ENCODE peak calls at places on chromosomes 11 and 22, in six cellular contexts. C is SK-N-SH; I is hepatocyte; R is CD8-positive, alpha-beta T cell; H is cardiac muscle cell; P is PC-3. O is an unnamed sample.
A peak's percentile ranks its signal among the peaks of the same experiment; 100 is the strongest.

GRCh38 chr22:23673826-23674690 is 16.8 kb upstream of the RGL4 start:
- DNase-seq in R (no peak), I (no peak), P (no peak), C (no peak), H (no peak), O (peak; percentile 74)

GRCh38 chr11:62612366-62613274 is at the start of the genes EML3 and ROM1:
- DNase-seq in R (peak; percentile 85), P (peak; percentile 79), H (peak; percentile 97), I (peak; percentile 88), C (peak; percentile 97), O (peak; percentile 100)

GRCh38 chr11:63880031-63880841 is 36.7 kb downstream of the RCOR2 start:
- DNase-seq in P (no peak), I (no peak), H (peak; percentile 66), R (no peak), C (no peak), O (no peak)

GRCh38 chr11:120332822-120333716 is 3.1 kb upstream of the ARHGEF12 start:
- DNase-seq in P (no peak), C (no peak), R (no peak), H (no peak), I (no peak), O (no peak)

GRCh38 chr11:103384652-103385051 is 275.4 kb downstream of the DYNC2H1 start:
- DNase-seq in H (peak; percentile 21), C (no peak), R (no peak), I (no peak), P (no peak), O (no peak)

GRCh38 chr11:73227571-73228211 is 9.6 kb downstream of the P2RY2 start:
- DNase-seq in I (peak; percentile 83), P (peak; percentile 96), H (no peak), R (no peak), C (peak; percentile 22), O (peak; percentile 91)

GRCh38 chr11:12091957-12092558 is 18.3 kb upstream of the MICAL2 start:
- DNase-seq in H (no peak), P (peak; percentile 26), R (no peak), C (no peak), I (peak; percentile 57), O (no peak)

GRCh38 chr11:79019277-79019676 is 421.6 kb downstream of the TENM4 start:
- DNase-seq in C (no peak), H (no peak), R (no peak), I (no peak), P (no peak), O (no peak)

GRCh38 chr11:8258289-8258688 is 5.4 kb downstream of the LMO1 start:
- DNase-seq in R (no peak), I (no peak), C (no peak), H (peak; percentile 4), P (no peak), O (no peak)

GRCh38 chr11:100010393-100010792 is 676.7 kb upstream of the ARHGAP42 start:
- DNase-seq in P (no peak), R (no peak), C (no peak), H (no peak), I (no peak), O (peak; percentile 10)

GRCh38 chr11:68828155-68828931 is 13.4 kb downstream of the CPT1A start:
- DNase-seq in H (no peak), I (no peak), C (peak; percentile 69), P (no peak), R (no peak), O (no peak)

GRCh38 chr11:34674038-34674437 is 53.1 kb downstream of the EHF start:
- DNase-seq in P (no peak), H (no peak), I (no peak), C (no peak), R (no peak), O (no peak)
- H3K4me3 ChIP-seq in P (no peak overlapping the region), H (no peak overlapping the region), I (no peak overlapping the region), C (no peak overlapping the region), R (no peak overlapping the region), O (no peak overlapping the region)

GRCh38 chr22:38685761-38686160 is 4.0 kb downstream of the TOMM22 start:
- DNase-seq in R (no peak), C (no peak), P (no peak), I (no peak), H (no peak), O (no peak)
- H3K36me3 ChIP-seq in R (peaks cover 14% of the 10 kb centered on the region), C (no peaks in the 10 kb centered on the region), P (peaks cover 32% of the 10 kb centered on the region), I (peaks cover 4% of the 10 kb centered on the region), H (peaks cover 24% of the 10 kb centered on the region), O (peaks cover 17% of the 10 kb centered on the region)

DNA sequence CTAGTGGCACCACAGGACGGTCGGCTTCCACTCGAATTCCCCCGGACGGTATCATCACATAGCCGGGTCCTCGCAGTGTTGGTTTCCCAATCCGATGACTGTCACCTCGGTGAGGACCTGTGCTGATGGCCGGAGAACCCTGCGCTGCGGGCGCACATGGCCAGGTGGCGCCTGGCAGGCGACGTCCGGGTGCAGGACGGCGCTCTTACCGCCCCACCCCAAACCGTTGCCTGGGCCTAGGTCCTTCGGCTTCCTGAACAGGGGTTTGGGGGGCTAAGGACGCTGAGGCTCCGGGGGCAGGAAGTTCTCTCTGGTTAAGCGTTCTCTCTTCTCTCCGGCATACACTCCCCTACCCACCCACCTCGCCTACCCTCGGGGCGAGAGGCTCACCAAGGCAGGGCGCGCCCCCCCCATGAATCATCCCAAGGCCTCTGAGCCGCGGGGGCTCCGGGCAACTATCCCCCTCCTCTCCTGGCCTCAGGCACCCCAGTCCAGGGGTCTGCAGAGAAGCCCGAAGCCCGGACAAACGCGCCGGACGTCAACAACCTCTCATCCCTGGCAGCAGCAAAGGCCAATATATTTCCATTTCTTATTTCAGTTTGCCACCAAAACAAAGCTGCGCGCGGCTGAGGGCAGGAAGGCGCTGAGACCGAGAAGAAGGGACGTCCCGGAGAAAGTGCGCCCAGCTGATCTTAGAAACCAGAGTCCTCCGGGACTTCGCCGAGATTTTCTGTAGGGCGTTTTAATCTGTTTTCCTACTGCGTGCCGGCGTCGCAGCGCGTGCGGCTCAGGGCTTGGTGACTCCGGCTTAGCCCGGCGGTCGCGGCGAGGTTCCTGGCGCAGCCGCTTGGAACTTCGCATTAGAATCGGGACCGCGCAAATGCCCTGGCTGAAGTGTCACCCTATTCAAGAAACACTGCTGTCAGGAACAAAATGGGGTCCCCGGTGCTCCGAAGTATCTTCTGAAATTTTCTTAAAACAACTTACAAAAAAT is 5.6 kb downstream of the ALX4 start:
- DNase-seq in I (no peak), R (no peak), H (no peak), C (peak; percentile 71), P (no peak), O (peak; percentile 81)
- H3K27me3 ChIP-seq in I (peaks cover 98% of the 10 kb centered on the region), R (peaks cover 17% of the 10 kb centered on the region), H (peaks cover 100% of the 10 kb centered on the region), C (peaks cover 55% of the 10 kb centered on the region), P (peaks cover 11% of the 10 kb centered on the region), O (peaks cover 87% of the 10 kb centered on the region)

GRCh38 chr11:35144103-35144741 is 5.3 kb downstream of the CD44 start:
- DNase-seq in C (no peak), P (peak; percentile 83), R (peak; percentile 48), I (no peak), H (peak; percentile 66), O (no peak)

GRCh38 chr11:35141538-35141937 is 2.6 kb downstream of the CD44 start:
- DNase-seq in I (no peak), R (no peak), C (no peak), P (peak; percentile 73), H (no peak), O (no peak)

GRCh38 chr11:35141034-35141433 is 2.1 kb downstream of the CD44 start:
- DNase-seq in C (no peak), I (no peak), P (no peak), R (no peak), H (no peak), O (no peak)

GRCh38 chr11:35143509-35144102 is 4.6 kb downstream of the CD44 start:
- DNase-seq in R (no peak), I (no peak), P (no peak), C (no peak), H (no peak), O (no peak)

DNA sequence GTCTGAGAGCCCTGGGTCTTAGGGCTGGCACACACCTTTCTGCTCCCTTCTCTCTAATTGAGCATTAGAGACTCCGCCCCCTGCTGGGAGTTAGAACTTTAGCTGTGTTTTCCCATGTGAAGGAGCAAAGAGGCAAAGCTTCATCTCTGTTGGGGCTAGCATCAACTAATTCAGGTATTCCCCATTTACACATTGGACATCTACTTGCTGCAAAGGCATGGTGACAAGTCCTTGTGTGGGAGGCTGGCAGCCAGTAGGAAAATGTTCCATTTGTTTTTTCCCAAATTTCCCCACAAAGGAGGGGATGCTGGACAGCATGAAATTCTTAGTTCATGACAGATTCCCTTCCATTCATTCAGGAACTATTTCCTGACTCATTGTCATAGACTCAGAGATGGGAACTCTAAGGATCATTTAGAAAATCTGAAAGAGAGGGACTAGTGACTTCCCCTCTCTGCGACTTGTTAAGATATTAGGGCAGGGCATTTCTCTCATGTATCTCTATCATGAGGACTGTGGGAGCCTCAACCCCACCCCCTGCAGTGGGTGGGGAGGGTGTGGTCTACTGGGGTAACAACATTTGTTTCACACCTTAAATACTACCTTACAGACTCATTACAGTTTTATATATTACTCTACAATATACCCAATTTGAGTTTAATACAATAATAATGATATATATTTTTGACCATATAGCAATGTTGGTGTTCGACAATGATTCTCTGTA is 3.7 kb downstream of the CD44 start:
- DNase-seq in C (no peak), H (peak; percentile 41), R (no peak), I (peak; percentile 48), P (peak; percentile 83), O (no peak)
- H3K4me3 ChIP-seq in C (peak overlapping the region; percentile 95), H (no peak overlapping the region), R (peak overlapping the region; percentile 46), I (no peak overlapping the region), P (peak overlapping the region; percentile 99), O (no peak overlapping the region)

GRCh38 chr11:77071077-77071476 is 4.3 kb downstream of the CAPN5 start:
- DNase-seq in I (no peak), H (no peak), P (no peak), C (no peak), R (no peak), O (no peak)
- H3K36me3 ChIP-seq in I (no peaks in the 10 kb centered on the region), H (no peaks in the 10 kb centered on the region), P (no peaks in the 10 kb centered on the region), C (peaks cover 5% of the 10 kb centered on the region), R (no peaks in the 10 kb centered on the region), O (no peaks in the 10 kb centered on the region)

GRCh38 chr11:128391809-128392208 is 195.5 kb downstream of the ETS1 start:
- DNase-seq in C (peak; percentile 24), I (no peak), H (peak; percentile 26), P (no peak), R (no peak), O (no peak)
- H3K27me3 ChIP-seq in C (no peaks in the 10 kb centered on the region), I (no peaks in the 10 kb centered on the region), H (no peaks in the 10 kb centered on the region), P (no peaks in the 10 kb centered on the region), R (no peaks in the 10 kb centered on the region), O (no peaks in the 10 kb centered on the region)

GRCh38 chr11:33775064-33775807 is 916 bp upstream of the FBXO3 start:
- DNase-seq in I (no peak), P (no peak), H (no peak), R (no peak), C (no peak), O (no peak)
- H3K4me3 ChIP-seq in I (peak overlapping the region; percentile 23), P (peak overlapping the region; percentile 97), H (peak overlapping the region; percentile 88), R (peak overlapping the region; percentile 96), C (peak overlapping the region; percentile 83), O (peak overlapping the region; percentile 64)

GRCh38 chr22:25216230-25216629 is 3.2 kb upstream of the CRYBB2 start:
- DNase-seq in C (no peak), R (no peak), H (no peak), I (no peak), P (no peak), O (no peak)
- H3K36me3 ChIP-seq in C (no peaks in the 10 kb centered on the region), R (no peaks in the 10 kb centered on the region), H (no peaks in the 10 kb centered on the region), I (no peaks in the 10 kb centered on the region), P (no peaks in the 10 kb centered on the region), O (no peaks in the 10 kb centered on the region)

O was measured in H7.